ENCODE peak calls at places on chromosomes 3 and 15, in seven cellular contexts. One of them, this sample, is unnamed.

GRCh38 chr3:192060160-192060783 is 599.3 kb downstream of the PYDC2 start:
- DNase-seq in EH: no peak
- DNase-seq in activated T-cell treated with anti-CD3 and anti-CD28 coated beads, Interleukin-2, amount 50 U/mL, for 72 hours: no peak
- DNase-seq in effector memory CD8-positive, alpha-beta T cell: no peak
- DNase-seq in NCI-H1694: no peak
- DNase-seq in NCI-H1436: peak; percentile 64
- DNase-seq in cardiac muscle cell: no peak
- DNase-seq in this sample: no peak

GRCh38 chr3:14235896-14236295 is 57.3 kb downstream of the LSM3 start:
- DNase-seq in EH: no peak
- DNase-seq in activated T-cell treated with anti-CD3 and anti-CD28 coated beads, Interleukin-2, amount 50 U/mL, for 72 hours: no peak
- DNase-seq in effector memory CD8-positive, alpha-beta T cell: no peak
- DNase-seq in NCI-H1694: no peak
- DNase-seq in NCI-H1436: no peak
- DNase-seq in cardiac muscle cell: peak; percentile 73
- DNase-seq in this sample: no peak

GRCh38 chr3:130820976-130821375 is 72.9 kb upstream of the ATP2C1 start:
- DNase-seq in EH: peak; percentile 53
- DNase-seq in activated T-cell treated with anti-CD3 and anti-CD28 coated beads, Interleukin-2, amount 50 U/mL, for 72 hours: no peak
- DNase-seq in effector memory CD8-positive, alpha-beta T cell: no peak
- DNase-seq in NCI-H1694: no peak
- DNase-seq in NCI-H1436: no peak
- DNase-seq in cardiac muscle cell: no peak
- DNase-seq in this sample: no peak

GRCh38 chr3:115691964-115692363 is 68.7 kb downstream of the GAP43 start:
- DNase-seq in EH: no peak
- DNase-seq in activated T-cell treated with anti-CD3 and anti-CD28 coated beads, Interleukin-2, amount 50 U/mL, for 72 hours: no peak
- DNase-seq in effector memory CD8-positive, alpha-beta T cell: no peak
- DNase-seq in NCI-H1694: no peak
- DNase-seq in NCI-H1436: no peak
- DNase-seq in cardiac muscle cell: no peak
- DNase-seq in this sample: no peak

GRCh38 chr3:101038880-101039279 is 45.7 kb upstream of the ABI3BP start:
- DNase-seq in EH: peak; percentile 80
- DNase-seq in activated T-cell treated with anti-CD3 and anti-CD28 coated beads, Interleukin-2, amount 50 U/mL, for 72 hours: no peak
- DNase-seq in effector memory CD8-positive, alpha-beta T cell: no peak
- DNase-seq in NCI-H1694: no peak
- DNase-seq in NCI-H1436: no peak
- DNase-seq in cardiac muscle cell: no peak
- DNase-seq in this sample: no peak

GRCh38 chr3:158486200-158486599 is 84.8 kb upstream of the MLF1 start:
- DNase-seq in EH: no peak
- DNase-seq in activated T-cell treated with anti-CD3 and anti-CD28 coated beads, Interleukin-2, amount 50 U/mL, for 72 hours: no peak
- DNase-seq in effector memory CD8-positive, alpha-beta T cell: no peak
- DNase-seq in NCI-H1694: no peak
- DNase-seq in NCI-H1436: no peak
- DNase-seq in cardiac muscle cell: no peak
- DNase-seq in this sample: no peak

GRCh38 chr3:31432897-31433678 is 99.6 kb upstream of the STT3B start:
- DNase-seq in EH: no peak
- DNase-seq in activated T-cell treated with anti-CD3 and anti-CD28 coated beads, Interleukin-2, amount 50 U/mL, for 72 hours: no peak
- DNase-seq in effector memory CD8-positive, alpha-beta T cell: no peak
- DNase-seq in NCI-H1694: no peak
- DNase-seq in NCI-H1436: no peak
- DNase-seq in cardiac muscle cell: no peak
- DNase-seq in this sample: no peak

GRCh38 chr15:48190932-48191573 is 412 bp upstream of the CTXN2 start:
- DNase-seq in EH: peak; percentile 73
- DNase-seq in activated T-cell treated with anti-CD3 and anti-CD28 coated beads, Interleukin-2, amount 50 U/mL, for 72 hours: peak; percentile 33
- DNase-seq in effector memory CD8-positive, alpha-beta T cell: no peak
- DNase-seq in NCI-H1694: no peak
- DNase-seq in NCI-H1436: no peak
- DNase-seq in cardiac muscle cell: peak; percentile 93
- DNase-seq in this sample: no peak

GRCh38 chr3:148528024-148528423 is 169.7 kb upstream of the AGTR1 start:
- DNase-seq in EH: peak; percentile 2
- DNase-seq in activated T-cell treated with anti-CD3 and anti-CD28 coated beads, Interleukin-2, amount 50 U/mL, for 72 hours: no peak
- DNase-seq in effector memory CD8-positive, alpha-beta T cell: no peak
- DNase-seq in NCI-H1694: no peak
- DNase-seq in NCI-H1436: no peak
- DNase-seq in cardiac muscle cell: no peak
- DNase-seq in this sample: no peak

GRCh38 chr3:162390891-162391290 is 894.3 kb downstream of the OTOL1 start:
- DNase-seq in EH: peak; percentile 90
- DNase-seq in activated T-cell treated with anti-CD3 and anti-CD28 coated beads, Interleukin-2, amount 50 U/mL, for 72 hours: no peak
- DNase-seq in effector memory CD8-positive, alpha-beta T cell: no peak
- DNase-seq in NCI-H1694: no peak
- DNase-seq in NCI-H1436: no peak
- DNase-seq in cardiac muscle cell: no peak
- DNase-seq in this sample: no peak

GRCh38 chr3:147630921-147631320 is 221.8 kb downstream of the ZIC1 start:
- DNase-seq in EH: peak; percentile 40
- DNase-seq in activated T-cell treated with anti-CD3 and anti-CD28 coated beads, Interleukin-2, amount 50 U/mL, for 72 hours: no peak
- DNase-seq in effector memory CD8-positive, alpha-beta T cell: no peak
- DNase-seq in NCI-H1694: no peak
- DNase-seq in NCI-H1436: no peak
- DNase-seq in cardiac muscle cell: no peak
- DNase-seq in this sample: no peak

GRCh38 chr3:152043620-152044019 is 170.2 kb downstream of the SUCNR1 start:
- DNase-seq in EH: peak; percentile 35
- DNase-seq in activated T-cell treated with anti-CD3 and anti-CD28 coated beads, Interleukin-2, amount 50 U/mL, for 72 hours: no peak
- DNase-seq in effector memory CD8-positive, alpha-beta T cell: no peak
- DNase-seq in NCI-H1694: no peak
- DNase-seq in NCI-H1436: no peak
- DNase-seq in cardiac muscle cell: no peak
- DNase-seq in this sample: no peak

GRCh38 chr3:190862209-190863118 is at the start of gene GMNC:
- DNase-seq in EH: peak; percentile 59
- DNase-seq in activated T-cell treated with anti-CD3 and anti-CD28 coated beads, Interleukin-2, amount 50 U/mL, for 72 hours: peak; percentile 51
- DNase-seq in effector memory CD8-positive, alpha-beta T cell: no peak
- DNase-seq in NCI-H1694: no peak
- DNase-seq in NCI-H1436: peak; percentile 55
- DNase-seq in cardiac muscle cell: peak; percentile 81
- DNase-seq in this sample: no peak

GRCh38 chr3:14403636-14404395 is 1.4 kb downstream of the SLC6A6 start:
- DNase-seq in EH: peak; percentile 67
- DNase-seq in activated T-cell treated with anti-CD3 and anti-CD28 coated beads, Interleukin-2, amount 50 U/mL, for 72 hours: no peak
- DNase-seq in effector memory CD8-positive, alpha-beta T cell: no peak
- DNase-seq in NCI-H1694: no peak
- DNase-seq in NCI-H1436: no peak
- DNase-seq in cardiac muscle cell: peak; percentile 34
- DNase-seq in this sample: no peak

GRCh38 chr3:42755681-42756578 is 17.1 kb downstream of the CCDC13 start:
- DNase-seq in EH: peak; percentile 40
- DNase-seq in activated T-cell treated with anti-CD3 and anti-CD28 coated beads, Interleukin-2, amount 50 U/mL, for 72 hours: peak; percentile 6
- DNase-seq in effector memory CD8-positive, alpha-beta T cell: no peak
- DNase-seq in NCI-H1694: peak; percentile 6
- DNase-seq in NCI-H1436: no peak
- DNase-seq in cardiac muscle cell: peak; percentile 48
- DNase-seq in this sample: no peak

GRCh38 chr3:50295553-50296166 is 3.4 kb upstream of the IFRD2 start:
- DNase-seq in EH: no peak
- DNase-seq in activated T-cell treated with anti-CD3 and anti-CD28 coated beads, Interleukin-2, amount 50 U/mL, for 72 hours: no peak
- DNase-seq in effector memory CD8-positive, alpha-beta T cell: no peak
- DNase-seq in NCI-H1694: no peak
- DNase-seq in NCI-H1436: no peak
- DNase-seq in cardiac muscle cell: no peak
- DNase-seq in this sample: no peak

GRCh38 chr3:44402548-44402947 is 64.0 kb downstream of the TCAIM start:
- DNase-seq in EH: no peak
- DNase-seq in activated T-cell treated with anti-CD3 and anti-CD28 coated beads, Interleukin-2, amount 50 U/mL, for 72 hours: no peak
- DNase-seq in effector memory CD8-positive, alpha-beta T cell: no peak
- DNase-seq in NCI-H1694: no peak
- DNase-seq in NCI-H1436: no peak
- DNase-seq in cardiac muscle cell: no peak
- DNase-seq in this sample: no peak

This sample was measured in activated B cell treated with CpG ODN at 0.5 μM for 24 hours.